ENCODE peak calls at places on chromosomes 5 and 9, in eight cellular contexts. V is OCI-LY7, A is PC-9, R is chondrocyte, U is tibial artery, Q is Calu3, N is astrocyte of the spinal cord, L is GM13977. D is an unnamed sample.

GRCh38 chr5:32138839-32139493 is 35.2 kb downstream of the GOLPH3 start:
- DNase-seq in R (no peak), A (peak; percentile 17), N (no peak), V (no peak), Q (no peak), U (no peak), L (no peak), D (no peak)

GRCh38 chr9:34501889-34502425 is 20.8 kb downstream of the ENHO start:
- DNase-seq in N (peak; percentile 75), A (no peak), U (no peak), Q (no peak), V (no peak), L (no peak), R (no peak), D (no peak)

GRCh38 chr5:144139586-144139985 is 30.9 kb downstream of the YIPF5 start:
- DNase-seq in V (no peak), L (no peak), A (no peak), Q (no peak), N (peak; percentile 24), R (no peak), U (no peak), D (no peak)

GRCh38 chr5:52682492-52682891 is 105.2 kb upstream of the ITGA1 start:
- DNase-seq in V (no peak), L (no peak), A (no peak), N (no peak), Q (no peak), U (no peak), R (no peak), D (no peak)

GRCh38 chr5:73861313-73861978 is 235.4 kb downstream of the ARHGEF28 start:
- DNase-seq in Q (no peak), N (no peak), V (no peak), U (no peak), R (no peak), L (no peak), A (no peak), D (no peak)

GRCh38 chr9:128899566-128900322 is 17.8 kb downstream of the LRRC8A start:
- DNase-seq in Q (no peak), R (no peak), L (no peak), A (no peak), N (no peak), U (no peak), V (no peak), D (no peak)

GRCh38 chr5:179217956-179218355 is 127.3 kb downstream of the ADAMTS2 start:
- DNase-seq in L (no peak), R (no peak), Q (no peak), U (no peak), A (no peak), V (no peak), N (no peak), D (no peak)

GRCh38 chr5:177478711-177479646 is 5.5 kb upstream of the DBN1 start:
- DNase-seq in Q (no peak), V (no peak), R (no peak), L (no peak), N (peak; percentile 39), A (no peak), U (peak; percentile 94), D (no peak)

GRCh38 chr9:89873801-89874200 is 269.0 kb downstream of the GADD45G start:
- DNase-seq in Q (no peak), N (no peak), U (peak; percentile 52), V (no peak), L (no peak), A (no peak), R (peak; percentile 59), D (no peak)

GRCh38 chr5:113047234-113047633 is 70.6 kb downstream of the DCP2 start:
- DNase-seq in R (no peak), A (peak; percentile 68), V (no peak), N (peak; percentile 37), L (no peak), U (no peak), Q (peak; percentile 40), D (no peak)

GRCh38 chr9:137277329-137278041 is at the start of gene TOR4A:
- DNase-seq in V (peak; percentile 90), R (peak; percentile 93), Q (peak; percentile 94), N (peak; percentile 89), U (peak; percentile 85), L (peak; percentile 95), A (peak; percentile 90), D (peak; percentile 96)

GRCh38 chr5:132274050-132274869 is 16.8 kb downstream of the PDLIM4 start:
- DNase-seq in N (no peak), V (no peak), U (no peak), R (no peak), A (no peak), Q (no peak), L (no peak), D (no peak)

GRCh38 chr5:97149689-97150088 is 7.3 kb upstream of the LIX1 start:
- DNase-seq in U (no peak), A (no peak), Q (no peak), R (no peak), N (no peak), V (no peak), L (no peak), D (no peak)

GRCh38 chr5:15889001-15889400 is 290.6 kb downstream of the MARCHF11 start:
- DNase-seq in V (no peak), L (no peak), Q (no peak), U (no peak), A (no peak), N (no peak), R (no peak), D (no peak)

GRCh38 chr9:96408409-96409280 is 9.5 kb downstream of the ZNF367 start:
- DNase-seq in Q (no peak), V (no peak), A (no peak), N (no peak), U (no peak), L (no peak), R (no peak), D (no peak)

GRCh38 chr9:7704543-7704942 is 95.0 kb downstream of the DMAC1 start:
- DNase-seq in R (no peak), U (no peak), V (no peak), A (no peak), N (no peak), L (no peak), Q (no peak), D (no peak)

GRCh38 chr9:6055213-6055612 is 39.8 kb upstream of the RANBP6 start:
- DNase-seq in V (peak; percentile 77), N (peak; percentile 85), A (peak; percentile 81), L (peak; percentile 44), Q (peak; percentile 66), U (no peak), R (no peak), D (peak; percentile 39)

GRCh38 chr5:127206320-127207113 is 84.1 kb upstream of the MEGF10 start:
- DNase-seq in N (peak; percentile 92), U (no peak), V (no peak), Q (peak; percentile 49), R (no peak), A (peak; percentile 90), L (no peak), D (no peak)

GRCh38 chr9:129627556-129628492 is 1.9 kb downstream of the NTMT1 start:
- DNase-seq in Q (no peak), N (peak; percentile 64), R (no peak), U (no peak), A (no peak), L (no peak), V (no peak), D (no peak)

GRCh38 chr9:131650254-131650653 is 89.6 kb downstream of the RAPGEF1 start:
- DNase-seq in L (no peak), N (peak; percentile 40), A (peak; percentile 62), V (no peak), R (no peak), Q (no peak), U (peak; percentile 84), D (no peak)

GRCh38 chr5:140710899-140711552 is 10.8 kb downstream of the ZMAT2 start:
- DNase-seq in R (peak; percentile 96), U (peak; percentile 90), L (peak; percentile 82), A (peak; percentile 97), Q (peak; percentile 97), N (peak; percentile 99), V (no peak), D (peak; percentile 79)

DNA sequence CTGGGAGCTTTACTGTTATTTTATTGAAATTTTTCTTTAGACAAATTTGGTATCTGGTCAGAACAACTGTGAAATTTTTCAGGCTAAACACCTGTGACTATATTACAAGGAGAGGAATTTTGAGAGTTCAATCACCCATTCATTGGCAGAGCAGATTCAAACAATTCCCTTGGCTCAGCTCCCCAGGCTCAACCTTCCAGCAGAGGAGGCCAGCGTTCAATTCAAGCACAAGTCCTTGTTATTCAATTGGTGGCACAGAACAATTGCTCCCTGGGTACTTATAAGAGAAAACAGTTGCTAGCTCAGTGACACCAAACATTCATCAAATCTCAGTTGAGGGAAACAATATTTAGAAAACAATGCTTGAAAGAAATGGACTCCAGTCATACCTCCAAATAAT is 83.3 kb downstream of the SUSD1 start:
- DNase-seq in V (no peak), R (no peak), L (no peak), N (peak; percentile 19), Q (no peak), U (no peak), A (no peak), D (no peak)
- TF ChIP-seq CTCF in V (peak; percentile 62), R (peak; percentile 60), L (peak; percentile 38), N (peak; percentile 58), Q (no peak), U (no peak), A (no peak), D (no peak)

GRCh38 chr5:51468196-51468595 is 84.9 kb downstream of the ISL1 start:
- DNase-seq in L (no peak), U (no peak), Q (no peak), N (no peak), V (no peak), R (no peak), A (no peak), D (no peak)
- TF ChIP-seq CTCF in L (no peak), U (no peak), Q (no peak), N (no peak), V (no peak), R (no peak), A (no peak), D (no peak)

DNA sequence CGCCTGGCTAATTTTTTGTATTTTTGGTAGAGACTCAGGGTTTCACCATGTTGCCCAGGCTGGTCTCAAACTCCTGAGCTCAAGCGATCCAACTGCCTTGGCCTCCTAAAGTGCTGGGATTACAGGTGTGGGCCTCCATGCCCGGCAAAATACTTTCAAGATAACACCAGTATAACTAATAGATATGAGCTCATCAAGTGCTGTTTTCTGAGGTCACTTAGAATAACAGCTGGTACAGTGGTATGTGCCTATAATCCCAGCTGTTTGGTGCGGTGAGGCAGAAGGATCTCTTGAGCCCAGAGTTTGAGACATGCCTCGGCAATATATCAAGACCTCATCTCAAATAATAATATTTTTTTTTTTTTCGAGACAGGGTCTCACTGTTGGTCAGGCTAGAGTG is 30.5 kb upstream of the CREBRF start:
- DNase-seq in Q (no peak), V (no peak), U (no peak), A (no peak), R (no peak), L (no peak), N (no peak), D (no peak)
- TF ChIP-seq CTCF in Q (no peak), V (no peak), U (no peak), A (no peak), R (no peak), L (no peak), N (no peak), D (no peak)

GRCh38 chr5:171226096-171226495 is 83.0 kb upstream of the TLX3 start:
- DNase-seq in A (no peak), V (no peak), N (peak; percentile 14), U (no peak), Q (no peak), L (no peak), R (no peak), D (no peak)
- TF ChIP-seq CTCF in A (no peak), V (peak; percentile 55), N (peak; percentile 51), U (no peak), Q (no peak), L (no peak), R (peak; percentile 73), D (no peak)